ENCODE peak calls at places on chromosomes 3 and 15, in nine cellular contexts. Y is esophagus squamous epithelium, Q is suprapubic skin, O is A549, V is progenitor cell of endocrine pancreas, W is K562, H is IMR-90, R is psoas muscle, E is heart left ventricle. K is an unnamed sample.

GRCh38 chr15:44193651-44194396 is 1.2 kb downstream of the FRMD5 start:
- DNase-seq in E (no peak), W (no peak), Y (no peak), H (peak; percentile 55), R (no peak), Q (no peak), V (no peak), O (peak; percentile 8), K (no peak)

GRCh38 chr3:45113625-45114050 is 32.5 kb downstream of the CDCP1 start:
- DNase-seq in R (no peak), H (peak; percentile 62), O (no peak), W (no peak), Y (no peak), Q (no peak), E (peak; percentile 64), V (no peak), K (no peak)

GRCh38 chr3:149603126-149604074 is 54.4 kb downstream of the WWTR1 start:
- DNase-seq in E (no peak), V (no peak), O (peak; percentile 60), H (peak; percentile 82), W (no peak), Q (no peak), R (no peak), Y (no peak), K (no peak)

GRCh38 chr3:70726966-70727365 is 414.5 kb upstream of the MDFIC2 start:
- DNase-seq in R (no peak), Y (no peak), Q (no peak), E (no peak), O (no peak), W (no peak), V (no peak), H (peak; percentile 89), K (no peak)

GRCh38 chr15:35738370-35738769 is 192.4 kb upstream of the DPH6 start:
- DNase-seq in H (peak; percentile 20), O (no peak), E (no peak), W (no peak), V (no peak), Q (no peak), R (no peak), Y (no peak), K (no peak)

GRCh38 chr3:29385056-29385455 is 104.2 kb downstream of the RBMS3 start:
- DNase-seq in W (no peak), V (no peak), Y (no peak), E (no peak), R (no peak), Q (no peak), H (no peak), O (no peak), K (no peak)

GRCh38 chr15:33425149-33425548 is 114.4 kb downstream of the RYR3 start:
- DNase-seq in O (no peak), W (no peak), E (no peak), V (no peak), R (no peak), H (peak; percentile 3), Q (no peak), Y (no peak), K (no peak)

GRCh38 chr3:173465112-173465511 is 67.6 kb downstream of the NLGN1 start:
- DNase-seq in H (peak; percentile 51), W (no peak), O (no peak), R (no peak), Y (no peak), Q (no peak), V (no peak), E (no peak), K (no peak)

GRCh38 chr3:18618723-18619122 is 193.6 kb upstream of the SATB1 start:
- DNase-seq in Y (no peak), Q (no peak), E (no peak), H (no peak), O (no peak), V (no peak), W (no peak), R (no peak), K (no peak)

GRCh38 chr3:177050466-177051237 is 146.6 kb downstream of the TBL1XR1 start:
- DNase-seq in E (no peak), Q (no peak), R (no peak), H (peak; percentile 64), W (peak; percentile 17), O (peak; percentile 4), V (no peak), Y (no peak), K (no peak)

GRCh38 chr3:14153663-14154062 is 24.7 kb downstream of the XPC start:
- DNase-seq in Y (no peak), Q (no peak), H (no peak), O (no peak), V (no peak), W (no peak), R (no peak), E (no peak), K (no peak)

GRCh38 chr3:115996420-115997108 is 373.3 kb downstream of the GAP43 start:
- DNase-seq in O (no peak), Q (no peak), W (no peak), V (no peak), Y (no peak), H (peak; percentile 41), R (no peak), E (no peak), K (no peak)

GRCh38 chr3:72748659-72749058 is 99.6 kb downstream of the SHQ1 start:
- DNase-seq in W (no peak), E (no peak), H (no peak), Q (no peak), V (no peak), O (no peak), Y (no peak), R (no peak), K (no peak)

GRCh38 chr15:45200799-45201556 is 13.2 kb upstream of the SHF start:
- DNase-seq in Y (no peak), H (peak; percentile 83), O (peak; percentile 24), W (peak; percentile 60), E (peak; percentile 84), V (peak; percentile 45), Q (peak; percentile 91), R (peak; percentile 81), K (no peak)

GRCh38 chr3:76683256-76683655 is 356.6 kb upstream of the ROBO2 start:
- DNase-seq in R (no peak), W (no peak), Q (no peak), E (no peak), Y (no peak), O (no peak), H (no peak), V (no peak), K (no peak)

DNA sequence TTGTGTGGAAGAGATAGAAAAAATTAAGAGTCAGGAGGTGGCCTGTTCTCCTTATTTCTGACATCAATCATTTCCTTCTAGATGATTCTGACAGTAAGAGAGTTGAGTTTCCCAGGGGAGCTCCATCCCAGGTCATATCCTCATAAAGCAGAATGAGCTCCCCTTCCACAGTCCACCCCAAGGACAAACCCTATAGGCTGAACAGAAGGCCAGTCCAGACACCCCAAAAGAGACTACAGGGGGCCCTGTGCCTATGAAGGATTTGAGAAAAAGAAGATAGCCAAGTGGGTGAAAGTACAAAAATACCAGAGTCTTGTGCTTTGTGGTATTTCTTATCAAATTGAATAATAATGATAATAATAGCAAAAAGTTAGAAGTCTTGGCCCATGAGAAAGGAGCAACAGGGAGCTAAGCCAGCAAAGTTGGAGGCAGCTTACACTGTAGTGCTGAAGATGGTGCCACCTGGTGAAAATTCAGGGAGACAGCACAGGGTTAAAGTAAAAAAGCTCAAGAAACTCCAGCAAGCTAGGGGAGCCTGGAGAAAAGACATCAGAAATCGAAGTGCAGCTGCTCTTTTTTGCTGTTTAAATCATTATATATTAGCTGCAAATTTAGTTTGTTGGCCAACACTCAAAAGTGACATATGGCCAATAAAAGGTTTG is 35.9 kb upstream of the SLC24A5 start:
- DNase-seq in H (peak; percentile 50), W (no peak), Q (no peak), Y (no peak), E (no peak), R (no peak), V (no peak), O (no peak), K (no peak)
- TF ChIP-seq CTCF in H (peak; percentile 51), W (peak; percentile 7), Q (no peak), Y (no peak), E (no peak), R (peak; percentile 14), V (peak; percentile 64), O (no peak), K (peak; percentile 84)

DNA sequence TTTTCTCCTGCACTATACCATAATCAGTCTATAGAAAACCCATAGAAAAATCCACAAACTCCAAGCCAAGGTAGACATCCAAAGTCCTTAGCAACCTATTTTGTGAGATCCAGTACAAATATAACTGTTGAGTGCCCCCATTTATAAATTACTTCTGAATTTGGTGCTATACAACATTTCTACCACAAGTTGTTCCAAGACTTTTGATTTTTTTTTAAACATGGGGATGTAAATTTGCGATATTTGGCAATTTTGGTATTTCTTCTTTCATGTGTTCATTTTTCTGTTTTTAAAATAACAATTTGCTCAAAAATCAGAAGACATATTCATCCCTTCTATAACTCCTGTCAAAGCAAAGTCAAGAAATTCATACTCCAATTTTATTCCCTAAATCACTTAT is 763.8 kb downstream of the ROBO1 start:
- DNase-seq in R (no peak), E (no peak), Y (no peak), O (no peak), H (no peak), Q (no peak), V (no peak), W (no peak), K (no peak)
- TF ChIP-seq CTCF in R (no peak), E (no peak), Y (no peak), O (no peak), H (no peak), Q (no peak), V (peak; percentile 17), W (no peak), K (no peak)

GRCh38 chr15:100112636-100113305 is 229.0 kb downstream of the ADAMTS17 start:
- DNase-seq in E (no peak), W (no peak), H (no peak), Q (peak; percentile 52), V (no peak), Y (no peak), R (no peak), O (no peak), K (no peak)

GRCh38 chr15:100115066-100115710 is 226.6 kb downstream of the ADAMTS17 start:
- DNase-seq in H (no peak), Y (no peak), Q (no peak), W (no peak), R (no peak), V (no peak), E (no peak), O (no peak), K (no peak)

GRCh38 chr15:100113351-100114075 is 228.3 kb downstream of the ADAMTS17 start:
- DNase-seq in Y (no peak), O (no peak), W (no peak), V (no peak), H (no peak), R (no peak), Q (no peak), E (peak; percentile 75), K (no peak)

GRCh38 chr15:100114526-100114925 is 227.2 kb downstream of the ADAMTS17 start:
- DNase-seq in Q (no peak), R (no peak), O (no peak), H (peak; percentile 48), V (no peak), E (peak; percentile 75), Y (no peak), W (no peak), K (no peak)

GRCh38 chr15:100114100-100114499 is 227.7 kb downstream of the ADAMTS17 start:
- DNase-seq in H (peak; percentile 92), V (no peak), R (peak; percentile 45), W (no peak), Y (no peak), E (peak; percentile 89), O (no peak), Q (no peak), K (no peak)
- TF ChIP-seq CTCF in H (no peak), V (no peak), R (no peak), W (no peak), Y (no peak), E (no peak), O (no peak), Q (no peak), K (no peak)

GRCh38 chr15:48025118-48025517 is 95.7 kb upstream of the SLC24A5 start:
- DNase-seq in H (peak; percentile 2), Y (no peak), O (no peak), W (no peak), V (no peak), R (no peak), E (no peak), Q (no peak), K (no peak)
- TF ChIP-seq CTCF in H (peak; percentile 5), Y (no peak), O (no peak), W (no peak), V (no peak), R (no peak), E (no peak), Q (no peak), K (no peak)

K was measured in D721Med.